ENCODE peak calls at places on chromosomes 16 and 17, in seven cellular contexts. T is lower leg skin, S is fibroblast of lung, F is endothelial cell, W is astrocyte of the spinal cord, Q is nephron progenitor cell, U is fibroblast of pulmonary artery. C is an unnamed sample.

GRCh38 chr16:47826070-47826469 is 329.7 kb downstream of the ABCC12 start:
- DNase-seq in T (no peak), W (no peak), F (no peak), Q (no peak), U (no peak), S (no peak), C (no peak)

GRCh38 chr16:2866422-2866821 is 8.5 kb upstream of the PRSS22 start:
- DNase-seq in T (no peak), F (no peak), Q (no peak), U (no peak), S (no peak), W (no peak), C (no peak)

GRCh38 chr16:50313596-50314483 is 47.5 kb downstream of the ADCY7 start:
- DNase-seq in F (no peak), T (peak), Q (no peak), U (peak), S (peak), W (peak), C (no peak)

GRCh38 chr17:65173284-65173793 is 36.2 kb downstream of the RGS9 start:
- DNase-seq in W (peak), S (peak), U (peak), F (peak), Q (no peak), T (no peak), C (no peak)

GRCh38 chr16:49515016-49515415 is 141.4 kb downstream of the C16orf78 start:
- DNase-seq in S (no peak), W (no peak), F (no peak), Q (no peak), U (no peak), T (no peak), C (no peak)

GRCh38 chr17:33732116-33732515 is 439.0 kb upstream of the ASIC2 start:
- DNase-seq in Q (peak), S (peak), W (no peak), F (peak), T (no peak), U (peak), C (no peak)

GRCh38 chr17:49836111-49837030 is 11.5 kb downstream of the TAC4 start:
- DNase-seq in Q (no peak), U (peak), F (no peak), T (no peak), W (peak), S (peak), C (no peak)

GRCh38 chr17:82356845-82357355 is 2.1 kb upstream of the TEX19 start:
- DNase-seq in Q (no peak), T (no peak), S (no peak), F (no peak), W (no peak), U (no peak), C (no peak)

GRCh38 chr17:17626840-17627239 is 35.3 kb upstream of the PEMT start:
- DNase-seq in F (no peak), Q (no peak), T (no peak), U (no peak), W (no peak), S (no peak), C (no peak)

GRCh38 chr17:47188266-47188665 is 829 bp downstream of the CDC27 start:
- DNase-seq in U (peak), S (peak), W (peak), Q (no peak), T (no peak), F (no peak), C (no peak)

GRCh38 chr16:57191056-57191536 is 5.0 kb downstream of the RSPRY1 start:
- DNase-seq in S (peak), Q (no peak), F (no peak), W (peak), T (no peak), U (peak), C (no peak)

GRCh38 chr16:89143911-89144675 is 27.5 kb upstream of the CDH15 start:
- DNase-seq in W (no peak), F (no peak), S (no peak), U (no peak), Q (no peak), T (no peak), C (no peak)

GRCh38 chr17:32792207-32792606 is 84.7 kb downstream of the MYO1D start:
- DNase-seq in U (no peak), S (no peak), F (no peak), Q (no peak), T (no peak), W (no peak), C (no peak)

GRCh38 chr17:32593003-32593402 is 106.2 kb downstream of the CDK5R1 start:
- DNase-seq in Q (no peak), S (no peak), T (no peak), W (no peak), U (no peak), F (no peak), C (no peak)

GRCh38 chr16:67389911-67390815 is 3.1 kb downstream of the TPPP3 start:
- DNase-seq in S (no peak), T (peak), W (no peak), F (no peak), Q (no peak), U (no peak), C (no peak)

GRCh38 chr17:64777413-64778101 is 115.5 kb upstream of the SMURF2 start:
- DNase-seq in T (peak), U (no peak), W (no peak), Q (no peak), S (no peak), F (no peak), C (no peak)

GRCh38 chr17:19464033-19465026 is 53.3 kb downstream of the RNF112 start:
- DNase-seq in U (no peak), S (peak), T (peak), W (no peak), Q (no peak), F (no peak), C (no peak)

GRCh38 chr16:67246081-67246944 is 968 bp downstream of the FHOD1 start:
- DNase-seq in S (peak), W (peak), U (peak), T (peak), F (peak), Q (peak), C (peak)

GRCh38 chr17:59725691-59726090 is 18.2 kb downstream of the VMP1 start:
- DNase-seq in S (no peak), U (peak), W (no peak), T (no peak), Q (no peak), F (no peak), C (no peak)

GRCh38 chr17:80152057-80152831 is 5.3 kb upstream of the EIF4A3 start:
- DNase-seq in W (peak), Q (no peak), T (no peak), U (peak), F (no peak), S (peak), C (no peak)

GRCh38 chr17:72264682-72265405 is 144.0 kb downstream of the SOX9 start:
- DNase-seq in S (no peak), U (no peak), T (no peak), Q (no peak), W (no peak), F (no peak), C (no peak)

GRCh38 chr17:18158022-18158600 is 25.5 kb upstream of the ALKBH5 start:
- DNase-seq in T (peak), F (peak), S (peak), U (peak), W (peak), Q (peak), C (peak)

GRCh38 chr17:29113334-29113733 is 66.9 kb downstream of the MYO18A start:
- DNase-seq in S (no peak), U (no peak), T (no peak), W (no peak), Q (no peak), F (no peak), C (no peak)

GRCh38 chr16:48137822-48138221 is 18.0 kb downstream of the ABCC12 start:
- DNase-seq in S (no peak), W (no peak), T (no peak), U (no peak), Q (no peak), F (no peak), C (no peak)

GRCh38 chr16:17331071-17331521 is 139.7 kb downstream of the XYLT1 start:
- DNase-seq in S (no peak), W (no peak), U (no peak), T (peak), Q (no peak), F (no peak), C (no peak)

GRCh38 chr17:79019631-79020584 is 4.1 kb upstream of the C1QTNF1 start:
- DNase-seq in U (peak), T (peak), S (peak), Q (no peak), W (peak), F (peak), C (no peak)

GRCh38 chr17:83177611-83178532 is 98.5 kb downstream of the METRNL start:
- DNase-seq in S (no peak), U (no peak), Q (peak), W (no peak), F (no peak), T (peak), C (peak)

GRCh38 chr16:70576431-70577255 is 53.0 kb downstream of the SF3B3 start:
- DNase-seq in U (peak), Q (no peak), W (peak), S (peak), T (peak), F (no peak), C (no peak)

GRCh38 chr17:77924757-77925336 is 33.7 kb upstream of the TNRC6C start:
- DNase-seq in F (no peak), W (peak), S (peak), U (peak), T (no peak), Q (peak), C (no peak)

GRCh38 chr17:12789976-12790805 is 893 bp downstream of the ARHGAP44 start:
- DNase-seq in W (no peak), Q (peak), U (no peak), T (no peak), F (peak), S (no peak), C (peak)

GRCh38 chr17:18004345-18004744 is 31.7 kb downstream of the DRC3 start:
- DNase-seq in F (no peak), T (no peak), Q (no peak), S (no peak), W (no peak), U (no peak), C (no peak)

GRCh38 chr16:87324411-87325275 is 7.5 kb upstream of the C16orf95 start:
- DNase-seq in F (peak), S (peak), W (no peak), Q (peak), T (peak), U (peak), C (no peak)

GRCh38 chr16:57067347-57067746 is 25.0 kb upstream of the CPNE2 start:
- DNase-seq in S (no peak), W (no peak), U (no peak), T (no peak), F (no peak), Q (no peak), C (no peak)

GRCh38 chr17:50194441-50195195 is 6.8 kb downstream of the COL1A1 start:
- DNase-seq in T (no peak), W (peak), F (no peak), S (peak), U (no peak), Q (no peak), C (no peak)

GRCh38 chr17:44677136-44677535 is 12.4 kb downstream of the CCDC43 start:
- DNase-seq in F (no peak), T (no peak), W (peak), S (peak), U (peak), Q (no peak), C (no peak)

GRCh38 chr17:927611-928461 is 51.7 kb downstream of the NXN start:
- DNase-seq in U (peak), Q (no peak), S (peak), W (peak), T (no peak), F (no peak), C (no peak)

GRCh38 chr17:7133424-7133823 is 18.8 kb upstream of the ASGR2 start:
- DNase-seq in W (no peak), U (no peak), Q (peak), T (no peak), F (peak), S (no peak), C (no peak)
- TF ChIP-seq CTCF in W (peak), U (peak), Q (peak), T (no peak), F (peak), S (peak), C (no peak)

GRCh38 chr16:51756447-51757123 is 605.5 kb upstream of the SALL1 start:
- DNase-seq in Q (no peak), U (no peak), F (no peak), W (peak), T (no peak), S (no peak), C (no peak)
- TF ChIP-seq CTCF in Q (no peak), U (no peak), F (no peak), W (no peak), T (no peak), S (no peak), C (no peak)

GRCh38 chr16:85900031-85900792 is 1.2 kb downstream of the IRF8 start:
- DNase-seq in W (no peak), F (no peak), U (no peak), T (peak), Q (no peak), S (no peak), C (no peak)

GRCh38 chr16:85898521-85899442 is at the start of gene IRF8:
- DNase-seq in T (peak), S (peak), U (peak), F (peak), Q (peak), W (no peak), C (peak)

GRCh38 chr16:85894266-85894665 is 4.7 kb upstream of the IRF8 start:
- DNase-seq in T (peak), S (no peak), Q (no peak), U (no peak), F (no peak), W (no peak), C (no peak)

GRCh38 chr16:85899444-85899843 is 482 bp downstream of the IRF8 start:
- DNase-seq in W (no peak), T (no peak), Q (no peak), F (no peak), S (no peak), U (no peak), C (no peak)

GRCh38 chr16:85897384-85897783 is 1.6 kb upstream of the IRF8 start:
- DNase-seq in W (no peak), U (no peak), Q (no peak), S (no peak), F (no peak), T (no peak), C (no peak)
- TF ChIP-seq CTCF in W (no peak), U (no peak), Q (no peak), S (no peak), F (no peak), T (no peak), C (no peak)

GRCh38 chr17:58338907-58339774 is 10.5 kb upstream of the TSPOAP1 start:
- DNase-seq in W (peak), S (peak), U (peak), T (no peak), F (peak), Q (peak), C (no peak)

GRCh38 chr17:58339775-58340622 is 11.4 kb upstream of the TSPOAP1 start:
- DNase-seq in S (no peak), T (no peak), F (no peak), Q (no peak), W (no peak), U (no peak), C (no peak)

GRCh38 chr17:58337126-58337599 is 8.6 kb upstream of the TSPOAP1 start:
- DNase-seq in Q (no peak), T (no peak), U (no peak), F (no peak), S (no peak), W (no peak), C (no peak)

GRCh38 chr17:58337600-58338453 is 9.2 kb upstream of the TSPOAP1 start:
- DNase-seq in W (peak), U (peak), F (peak), Q (peak), T (peak), S (peak), C (peak)

GRCh38 chr17:58338454-58338841 is 9.9 kb upstream of the TSPOAP1 start:
- DNase-seq in Q (no peak), S (no peak), U (no peak), W (no peak), T (no peak), F (no peak), C (no peak)
- TF ChIP-seq CTCF in Q (no peak), S (no peak), U (no peak), W (no peak), T (no peak), F (no peak), C (no peak)